ENCODE peak calls at places on chromosome 10, in seven cellular contexts. One of them, this sample, is unnamed.

GRCh38 chr10:54585572-54585971 is 215.5 kb downstream of the PCDH15 start:
- DNase-seq in WTC11: no peak
- DNase-seq in stimulated activated CD4-positive, alpha-beta T cell treated with anti-CD3 and anti-CD28 coated beads, Interleukin-12 subunit alpha, Interleukin-12 subunit beta, amount 100 ng/mL, for 4 hours: no peak
- DNase-seq in fibroblast of the conjunctiva: no peak
- DNase-seq in NCI-H1105: peak
- DNase-seq in activated naive CD8-positive, alpha-beta T cell treated with anti-CD3 and anti-CD28 coated beads for 36 hours: no peak
- DNase-seq in occipital lobe: no peak
- DNase-seq in this sample: peak

GRCh38 chr10:24358022-24358421 is 149.1 kb downstream of the KIAA1217 start:
- DNase-seq in WTC11: no peak
- DNase-seq in stimulated activated CD4-positive, alpha-beta T cell treated with anti-CD3 and anti-CD28 coated beads, Interleukin-12 subunit alpha, Interleukin-12 subunit beta, amount 100 ng/mL, for 4 hours: no peak
- DNase-seq in fibroblast of the conjunctiva: no peak
- DNase-seq in NCI-H1105: no peak
- DNase-seq in activated naive CD8-positive, alpha-beta T cell treated with anti-CD3 and anti-CD28 coated beads for 36 hours: no peak
- DNase-seq in occipital lobe: no peak
- DNase-seq in this sample: no peak

GRCh38 chr10:7030134-7030855 is 380.5 kb downstream of the SFMBT2 start:
- DNase-seq in WTC11: no peak
- DNase-seq in stimulated activated CD4-positive, alpha-beta T cell treated with anti-CD3 and anti-CD28 coated beads, Interleukin-12 subunit alpha, Interleukin-12 subunit beta, amount 100 ng/mL, for 4 hours: no peak
- DNase-seq in fibroblast of the conjunctiva: no peak
- DNase-seq in NCI-H1105: no peak
- DNase-seq in activated naive CD8-positive, alpha-beta T cell treated with anti-CD3 and anti-CD28 coated beads for 36 hours: no peak
- DNase-seq in occipital lobe: no peak
- DNase-seq in this sample: no peak

GRCh38 chr10:77448226-77448625 is 189.4 kb downstream of the KCNMA1 start:
- DNase-seq in WTC11: no peak
- DNase-seq in stimulated activated CD4-positive, alpha-beta T cell treated with anti-CD3 and anti-CD28 coated beads, Interleukin-12 subunit alpha, Interleukin-12 subunit beta, amount 100 ng/mL, for 4 hours: no peak
- DNase-seq in fibroblast of the conjunctiva: no peak
- DNase-seq in NCI-H1105: no peak
- DNase-seq in activated naive CD8-positive, alpha-beta T cell treated with anti-CD3 and anti-CD28 coated beads for 36 hours: no peak
- DNase-seq in occipital lobe: no peak
- DNase-seq in this sample: no peak

GRCh38 chr10:100014129-100014762 is 4.5 kb upstream of the DNMBP start:
- DNase-seq in WTC11: no peak
- DNase-seq in stimulated activated CD4-positive, alpha-beta T cell treated with anti-CD3 and anti-CD28 coated beads, Interleukin-12 subunit alpha, Interleukin-12 subunit beta, amount 100 ng/mL, for 4 hours: no peak
- DNase-seq in fibroblast of the conjunctiva: no peak
- DNase-seq in NCI-H1105: no peak
- DNase-seq in activated naive CD8-positive, alpha-beta T cell treated with anti-CD3 and anti-CD28 coated beads for 36 hours: no peak
- DNase-seq in occipital lobe: no peak
- DNase-seq in this sample: no peak

GRCh38 chr10:114131094-114131493 is 42.9 kb downstream of the CCDC186 start:
- DNase-seq in WTC11: no peak
- DNase-seq in stimulated activated CD4-positive, alpha-beta T cell treated with anti-CD3 and anti-CD28 coated beads, Interleukin-12 subunit alpha, Interleukin-12 subunit beta, amount 100 ng/mL, for 4 hours: no peak
- DNase-seq in fibroblast of the conjunctiva: no peak
- DNase-seq in NCI-H1105: no peak
- DNase-seq in activated naive CD8-positive, alpha-beta T cell treated with anti-CD3 and anti-CD28 coated beads for 36 hours: no peak
- DNase-seq in occipital lobe: no peak
- DNase-seq in this sample: no peak

GRCh38 chr10:81724431-81724830 is 150.6 kb upstream of the NRG3 start:
- DNase-seq in WTC11: no peak
- DNase-seq in stimulated activated CD4-positive, alpha-beta T cell treated with anti-CD3 and anti-CD28 coated beads, Interleukin-12 subunit alpha, Interleukin-12 subunit beta, amount 100 ng/mL, for 4 hours: no peak
- DNase-seq in fibroblast of the conjunctiva: no peak
- DNase-seq in NCI-H1105: no peak
- DNase-seq in activated naive CD8-positive, alpha-beta T cell treated with anti-CD3 and anti-CD28 coated beads for 36 hours: no peak
- DNase-seq in occipital lobe: no peak
- DNase-seq in this sample: no peak

GRCh38 chr10:7408494-7409044 is 2.3 kb downstream of the SFMBT2 start:
- DNase-seq in WTC11: peak
- DNase-seq in stimulated activated CD4-positive, alpha-beta T cell treated with anti-CD3 and anti-CD28 coated beads, Interleukin-12 subunit alpha, Interleukin-12 subunit beta, amount 100 ng/mL, for 4 hours: peak
- DNase-seq in fibroblast of the conjunctiva: no peak
- DNase-seq in NCI-H1105: no peak
- DNase-seq in activated naive CD8-positive, alpha-beta T cell treated with anti-CD3 and anti-CD28 coated beads for 36 hours: peak
- DNase-seq in occipital lobe: peak
- DNase-seq in this sample: peak

GRCh38 chr10:94186722-94187121 is 176.0 kb downstream of the NOC3L start:
- DNase-seq in WTC11: no peak
- DNase-seq in stimulated activated CD4-positive, alpha-beta T cell treated with anti-CD3 and anti-CD28 coated beads, Interleukin-12 subunit alpha, Interleukin-12 subunit beta, amount 100 ng/mL, for 4 hours: no peak
- DNase-seq in fibroblast of the conjunctiva: no peak
- DNase-seq in NCI-H1105: peak
- DNase-seq in activated naive CD8-positive, alpha-beta T cell treated with anti-CD3 and anti-CD28 coated beads for 36 hours: no peak
- DNase-seq in occipital lobe: no peak
- DNase-seq in this sample: no peak

GRCh38 chr10:99964791-99965190 is 45.0 kb downstream of the DNMBP start:
- DNase-seq in WTC11: no peak
- DNase-seq in stimulated activated CD4-positive, alpha-beta T cell treated with anti-CD3 and anti-CD28 coated beads, Interleukin-12 subunit alpha, Interleukin-12 subunit beta, amount 100 ng/mL, for 4 hours: no peak
- DNase-seq in fibroblast of the conjunctiva: no peak
- DNase-seq in NCI-H1105: no peak
- DNase-seq in activated naive CD8-positive, alpha-beta T cell treated with anti-CD3 and anti-CD28 coated beads for 36 hours: no peak
- DNase-seq in occipital lobe: no peak
- DNase-seq in this sample: peak

GRCh38 chr10:103861501-103861900 is 6.1 kb upstream of the SH3PXD2A start:
- DNase-seq in WTC11: no peak
- DNase-seq in stimulated activated CD4-positive, alpha-beta T cell treated with anti-CD3 and anti-CD28 coated beads, Interleukin-12 subunit alpha, Interleukin-12 subunit beta, amount 100 ng/mL, for 4 hours: no peak
- DNase-seq in fibroblast of the conjunctiva: no peak
- DNase-seq in NCI-H1105: no peak
- DNase-seq in activated naive CD8-positive, alpha-beta T cell treated with anti-CD3 and anti-CD28 coated beads for 36 hours: no peak
- DNase-seq in occipital lobe: no peak
- DNase-seq in this sample: no peak

GRCh38 chr10:93319855-93320254 is 162.3 kb downstream of the MYOF start:
- DNase-seq in WTC11: no peak
- DNase-seq in stimulated activated CD4-positive, alpha-beta T cell treated with anti-CD3 and anti-CD28 coated beads, Interleukin-12 subunit alpha, Interleukin-12 subunit beta, amount 100 ng/mL, for 4 hours: no peak
- DNase-seq in fibroblast of the conjunctiva: no peak
- DNase-seq in NCI-H1105: peak
- DNase-seq in activated naive CD8-positive, alpha-beta T cell treated with anti-CD3 and anti-CD28 coated beads for 36 hours: no peak
- DNase-seq in occipital lobe: no peak
- DNase-seq in this sample: no peak

GRCh38 chr10:76736848-76737495 is 900.6 kb downstream of the KCNMA1 start:
- DNase-seq in WTC11: no peak
- DNase-seq in stimulated activated CD4-positive, alpha-beta T cell treated with anti-CD3 and anti-CD28 coated beads, Interleukin-12 subunit alpha, Interleukin-12 subunit beta, amount 100 ng/mL, for 4 hours: no peak
- DNase-seq in fibroblast of the conjunctiva: no peak
- DNase-seq in NCI-H1105: no peak
- DNase-seq in activated naive CD8-positive, alpha-beta T cell treated with anti-CD3 and anti-CD28 coated beads for 36 hours: no peak
- DNase-seq in occipital lobe: no peak
- DNase-seq in this sample: no peak

GRCh38 chr10:61828788-61829187 is 72.7 kb upstream of the ARID5B start:
- DNase-seq in WTC11: no peak
- DNase-seq in stimulated activated CD4-positive, alpha-beta T cell treated with anti-CD3 and anti-CD28 coated beads, Interleukin-12 subunit alpha, Interleukin-12 subunit beta, amount 100 ng/mL, for 4 hours: no peak
- DNase-seq in fibroblast of the conjunctiva: no peak
- DNase-seq in NCI-H1105: no peak
- DNase-seq in activated naive CD8-positive, alpha-beta T cell treated with anti-CD3 and anti-CD28 coated beads for 36 hours: no peak
- DNase-seq in occipital lobe: no peak
- DNase-seq in this sample: no peak

This sample was measured in endothelial cell of umbilical vein.